ENCODE peak calls at places on chromosomes 11 and 22, in seven cellular contexts. N is hippocampal formation; Z is epithelial cell of esophagus; B is cardiac muscle cell; L is EL; C is D341Med; G is stimulated activated CD4-positive, alpha-beta T cell treated with anti-CD3 and anti-CD28 coated beads, TNF-alpha, amount 100 ng/mL, for 1 hour. V is an unnamed sample.
A peak's percentile ranks its signal among the peaks of the same experiment; 100 is the strongest.

GRCh38 chr11:122853971-122854446 is 15.7 kb downstream of the CRTAM start:
- DNase-seq in L (peak; percentile 80), N (no peak), G (peak; percentile 13), Z (peak; percentile 84), B (peak; percentile 86), C (peak; percentile 60), V (peak; percentile 65)

GRCh38 chr22:38079804-38080203 is 4.2 kb downstream of the SLC16A8 start:
- DNase-seq in C (no peak), B (no peak), Z (no peak), G (no peak), N (no peak), L (no peak), V (no peak)

GRCh38 chr11:102323542-102324261 is 6.4 kb downstream of the BIRC3 start:
- DNase-seq in C (no peak), N (no peak), G (no peak), L (peak; percentile 84), B (peak; percentile 52), Z (peak; percentile 57), V (no peak)

GRCh38 chr11:33893711-33894401 is 2.0 kb upstream of the LMO2 start:
- DNase-seq in G (no peak), N (no peak), B (peak; percentile 86), C (no peak), L (no peak), Z (no peak), V (no peak)

GRCh38 chr11:67320011-67320410 is 16.7 kb downstream of the SSH3 start:
- DNase-seq in C (no peak), B (no peak), L (no peak), N (no peak), Z (no peak), G (no peak), V (no peak)

GRCh38 chr11:84290647-84291046 is 1004.5 kb upstream of the CCDC90B start:
- DNase-seq in C (no peak), G (no peak), L (no peak), N (no peak), Z (no peak), B (no peak), V (no peak)

GRCh38 chr11:120384476-120384875 is 48.3 kb downstream of the ARHGEF12 start:
- DNase-seq in L (peak; percentile 19), B (no peak), C (no peak), G (no peak), N (no peak), Z (peak; percentile 42), V (no peak)

GRCh38 chr11:123060265-123061000 is 1.5 kb downstream of the HSPA8 start:
- DNase-seq in C (no peak), L (peak; percentile 24), G (no peak), B (no peak), N (no peak), Z (no peak), V (no peak)

GRCh38 chr11:118618115-118618990 is 10.9 kb downstream of the PHLDB1 start:
- DNase-seq in G (no peak), L (peak; percentile 70), B (peak; percentile 94), N (peak; percentile 82), Z (peak; percentile 32), C (no peak), V (no peak)

GRCh38 chr11:134532176-134532920 is 120.3 kb upstream of the B3GAT1 start:
- DNase-seq in B (no peak), N (no peak), C (peak; percentile 93), Z (no peak), L (no peak), G (no peak), V (no peak)

GRCh38 chr11:77066229-77067023 is at the start of gene CAPN5:
- DNase-seq in B (peak; percentile 98), Z (peak; percentile 87), L (peak; percentile 94), C (peak; percentile 99), G (peak; percentile 41), N (peak; percentile 90), V (peak; percentile 95)

GRCh38 chr11:68275721-68276488 is 4.1 kb upstream of the C11orf24 start:
- DNase-seq in B (no peak), C (no peak), G (no peak), Z (peak; percentile 53), N (no peak), L (no peak), V (no peak)

GRCh38 chr11:113773092-113773415 is 438 bp downstream of the ZW10 start:
- DNase-seq in N (no peak), L (peak; percentile 48), C (no peak), B (peak; percentile 41), G (no peak), Z (peak; percentile 41), V (no peak)

GRCh38 chr11:61650781-61651571 is 29.2 kb upstream of the DAGLA start:
- DNase-seq in Z (no peak), G (no peak), B (no peak), N (no peak), L (no peak), C (no peak), V (no peak)

GRCh38 chr22:42992092-42992491 is 22.9 kb downstream of the PACSIN2 start:
- DNase-seq in B (no peak), N (no peak), Z (no peak), L (no peak), G (no peak), C (no peak), V (no peak)

GRCh38 chr11:47477323-47477722 is 28.4 kb upstream of the RAPSN start:
- DNase-seq in G (no peak), N (no peak), Z (peak; percentile 91), B (peak; percentile 57), L (peak; percentile 35), C (no peak), V (no peak)

GRCh38 chr11:130411223-130411622 is 17.2 kb downstream of the ADAMTS8 start:
- DNase-seq in B (no peak), C (no peak), G (no peak), L (no peak), Z (no peak), N (no peak), V (no peak)

GRCh38 chr22:50138036-50138435 is 32.5 kb upstream of the PANX2 start:
- DNase-seq in Z (no peak), C (no peak), N (no peak), B (no peak), L (no peak), G (no peak), V (no peak)

GRCh38 chr11:46315033-46315738 is 32.1 kb upstream of the DGKZ start:
- DNase-seq in N (no peak), C (peak; percentile 83), Z (peak; percentile 70), L (peak; percentile 84), G (peak; percentile 31), B (peak; percentile 83), V (peak; percentile 77)

GRCh38 chr11:129364143-129364654 is 11.4 kb upstream of the BARX2 start:
- DNase-seq in Z (peak; percentile 92), N (peak; percentile 55), L (peak; percentile 85), G (peak; percentile 43), B (peak; percentile 90), C (peak; percentile 87), V (peak; percentile 87)

GRCh38 chr11:57248780-57249383 is 11.8 kb upstream of the APLNR start:
- DNase-seq in G (no peak), Z (peak; percentile 75), N (peak; percentile 30), B (peak; percentile 83), C (peak; percentile 81), L (peak; percentile 67), V (peak; percentile 79)